ENCODE peak calls at places on chromosomes 5 and 9, in five cellular contexts. Y is A549, K is H1, V is K562, A is HepG2. Q is an unnamed sample.

GRCh38 chr5:24428345-24428744 is 216.4 kb downstream of the CDH10 start:
- DNase-seq in K (no peak), A (no peak), Y (no peak), V (no peak), Q (no peak)

GRCh38 chr9:124972241-124972770 is 31.4 kb upstream of the GOLGA1 start:
- DNase-seq in Y (no peak), V (no peak), K (no peak), A (no peak), Q (no peak)

GRCh38 chr9:18438300-18438925 is 35.5 kb upstream of the ADAMTSL1 start:
- DNase-seq in K (peak; percentile 62), Y (no peak), V (no peak), A (no peak), Q (peak; percentile 44)

GRCh38 chr5:96997265-96997859 is 61.5 kb downstream of the LNPEP start:
- DNase-seq in Y (peak; percentile 64), A (peak; percentile 41), V (peak; percentile 21), K (no peak), Q (peak; percentile 63)

GRCh38 chr9:86756576-86757381 is 190.5 kb downstream of the GAS1 start:
- DNase-seq in V (no peak), K (no peak), A (no peak), Y (no peak), Q (no peak)

GRCh38 chr5:31096238-31096865 is 97.1 kb upstream of the CDH6 start:
- DNase-seq in Y (no peak), A (no peak), V (no peak), K (no peak), Q (peak; percentile 91)

GRCh38 chr5:57488308-57488955 is 5.8 kb upstream of the ACTBL2 start:
- DNase-seq in A (no peak), Y (no peak), K (no peak), V (peak; percentile 15), Q (peak; percentile 86)

GRCh38 chr9:30201024-30201423 is 2183.4 kb upstream of the ACO1 start:
- DNase-seq in K (no peak), Y (no peak), V (no peak), A (no peak), Q (no peak)

GRCh38 chr5:53191766-53192165 is 82.2 kb upstream of the MOCS2 start:
- DNase-seq in A (no peak), Y (no peak), K (no peak), V (no peak), Q (peak; percentile 20)

GRCh38 chr5:6570530-6570929 is 62.3 kb downstream of the NSUN2 start:
- DNase-seq in V (no peak), K (no peak), A (no peak), Y (no peak), Q (no peak)

DNA sequence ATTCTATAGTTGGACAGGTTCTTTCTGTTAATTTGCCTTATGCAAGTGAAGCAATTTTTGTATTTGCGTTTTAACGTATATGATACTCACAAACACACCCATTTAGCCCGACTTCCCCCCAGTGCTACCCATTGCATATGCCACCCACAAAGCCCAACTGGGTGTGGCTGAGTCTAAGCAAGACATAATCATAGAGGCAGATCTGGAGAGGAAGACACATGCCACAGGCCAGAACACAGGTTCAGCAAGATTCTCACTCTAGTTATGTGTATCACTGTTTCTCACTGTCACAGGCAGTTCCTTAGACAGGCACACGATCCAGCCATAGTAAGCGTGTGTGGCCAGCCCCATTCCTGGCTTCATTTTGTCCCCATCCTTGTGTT is 29.0 kb upstream of the PUM3 start:
- DNase-seq in A (no peak), Y (no peak), V (no peak), K (no peak), Q (no peak)
- TF ChIP-seq MAFK in A (no peak), Y (peak; percentile 6), V (no peak), K (no peak), Q (no peak)

GRCh38 chr9:128005938-128006337 is 25.1 kb upstream of the EEIG1 start:
- DNase-seq in V (no peak), K (no peak), Y (peak; percentile 45), A (peak; percentile 56), Q (no peak)

GRCh38 chr9:128008171-128008570 is 27.4 kb upstream of the EEIG1 start:
- DNase-seq in Y (no peak), V (no peak), K (no peak), A (no peak), Q (no peak)

GRCh38 chr9:128009639-128010038 is 28.9 kb upstream of the EEIG1 start:
- DNase-seq in Y (no peak), A (peak; percentile 27), V (no peak), K (no peak), Q (no peak)

GRCh38 chr9:128006360-128007024 is 25.7 kb upstream of the EEIG1 start:
- DNase-seq in V (no peak), K (no peak), A (no peak), Y (peak; percentile 65), Q (peak; percentile 36)

DNA sequence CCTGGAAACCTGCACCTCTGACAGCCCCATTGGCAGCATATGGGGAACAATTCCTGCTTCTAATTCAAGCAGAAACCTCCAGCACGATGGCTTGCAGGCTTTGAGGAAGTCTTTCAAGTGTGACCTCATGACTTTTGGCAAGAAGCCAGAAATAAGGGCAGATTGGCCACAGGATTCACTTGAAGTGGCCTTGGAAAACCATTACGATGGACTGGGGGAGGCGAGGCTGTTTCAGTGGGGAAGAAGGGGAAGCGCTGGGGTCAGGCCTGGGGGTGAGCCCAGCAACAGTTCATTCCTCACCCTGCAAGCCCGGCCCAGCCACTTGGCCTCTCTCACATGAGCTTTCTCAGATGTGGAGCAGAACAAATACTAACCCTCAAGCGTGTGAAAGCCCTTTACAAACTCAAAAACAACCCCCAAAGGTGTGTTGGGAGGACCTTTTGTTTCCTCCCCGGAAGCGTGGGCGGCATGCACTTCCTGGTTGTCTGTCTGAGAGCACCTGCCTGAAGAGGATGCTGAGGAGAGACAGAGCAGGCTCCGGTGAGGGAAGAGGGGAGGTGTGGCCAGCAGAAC is 26.9 kb upstream of the EEIG1 start:
- DNase-seq in K (no peak), V (peak; percentile 55), A (peak; percentile 45), Y (peak; percentile 89), Q (peak; percentile 27)
- TF ChIP-seq POLR2A in K (no peak), V (no peak), A (no peak), Y (no peak), Q (no peak)

GRCh38 chr5:98557921-98558320 is 215.5 kb upstream of the RGMB start:
- DNase-seq in Y (no peak), V (no peak), A (no peak), K (no peak), Q (peak; percentile 66)

DNA sequence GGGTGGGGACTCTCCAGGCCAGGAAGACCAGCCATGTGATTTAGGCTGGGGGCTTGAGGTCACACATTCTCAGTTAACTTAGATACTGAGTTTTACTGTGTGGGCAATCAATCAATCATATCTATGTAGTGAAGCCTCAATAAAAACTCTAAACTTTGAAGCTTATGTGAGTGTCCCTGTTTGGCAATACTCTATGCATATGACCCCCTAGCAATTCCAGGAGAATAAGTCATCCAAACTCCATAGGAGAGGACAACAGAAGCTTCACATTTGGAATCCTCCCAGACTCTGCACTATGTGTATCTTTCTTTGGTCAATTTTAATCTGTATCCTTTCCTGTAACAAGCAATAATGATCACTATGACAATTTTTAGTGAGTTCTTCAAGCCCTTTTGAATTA is 216.8 kb upstream of the RGMB start:
- DNase-seq in Y (no peak), K (no peak), A (no peak), V (no peak), Q (peak; percentile 61)
- TF ChIP-seq MAFK in Y (no peak), K (no peak), A (no peak), V (no peak), Q (no peak)

GRCh38 chr9:81543695-81544094 is 145.7 kb downstream of the TLE1 start:
- DNase-seq in V (no peak), Y (no peak), A (no peak), K (no peak), Q (no peak)
- TF ChIP-seq POLR2A in V (no peak), Y (no peak), A (no peak), K (no peak), Q (no peak)

GRCh38 chr9:106707722-106708121 is 155.2 kb upstream of the ZNF462 start:
- DNase-seq in V (no peak), Y (no peak), K (no peak), A (no peak), Q (no peak)

GRCh38 chr9:106712279-106712678 is 150.7 kb upstream of the ZNF462 start:
- DNase-seq in A (no peak), V (no peak), Y (no peak), K (no peak), Q (no peak)

GRCh38 chr9:106704056-106704625 is 158.8 kb upstream of the ZNF462 start:
- DNase-seq in A (no peak), V (no peak), K (no peak), Y (no peak), Q (no peak)

GRCh38 chr9:106707291-106707690 is 155.7 kb upstream of the ZNF462 start:
- DNase-seq in A (no peak), V (no peak), K (no peak), Y (no peak), Q (no peak)

GRCh38 chr9:106708147-106708838 is 154.7 kb upstream of the ZNF462 start:
- DNase-seq in A (no peak), K (no peak), Y (no peak), V (no peak), Q (peak; percentile 3)
- TF ChIP-seq MAFK in A (no peak), K (no peak), Y (no peak), V (no peak), Q (no peak)

GRCh38 chr5:439636-440035 is 3.3 kb upstream of the EXOC3 start:
- DNase-seq in Y (no peak), K (no peak), V (no peak), A (no peak), Q (no peak)
- TF ChIP-seq POLR2A in Y (no peak), K (no peak), V (no peak), A (no peak), Q (no peak)

GRCh38 chr9:96333958-96334357 is 32.0 kb upstream of the HSD17B3 start:
- DNase-seq in V (no peak), K (no peak), Y (no peak), A (no peak), Q (no peak)
- TF ChIP-seq MAFK in V (no peak), K (no peak), Y (no peak), A (no peak), Q (no peak)

DNA sequence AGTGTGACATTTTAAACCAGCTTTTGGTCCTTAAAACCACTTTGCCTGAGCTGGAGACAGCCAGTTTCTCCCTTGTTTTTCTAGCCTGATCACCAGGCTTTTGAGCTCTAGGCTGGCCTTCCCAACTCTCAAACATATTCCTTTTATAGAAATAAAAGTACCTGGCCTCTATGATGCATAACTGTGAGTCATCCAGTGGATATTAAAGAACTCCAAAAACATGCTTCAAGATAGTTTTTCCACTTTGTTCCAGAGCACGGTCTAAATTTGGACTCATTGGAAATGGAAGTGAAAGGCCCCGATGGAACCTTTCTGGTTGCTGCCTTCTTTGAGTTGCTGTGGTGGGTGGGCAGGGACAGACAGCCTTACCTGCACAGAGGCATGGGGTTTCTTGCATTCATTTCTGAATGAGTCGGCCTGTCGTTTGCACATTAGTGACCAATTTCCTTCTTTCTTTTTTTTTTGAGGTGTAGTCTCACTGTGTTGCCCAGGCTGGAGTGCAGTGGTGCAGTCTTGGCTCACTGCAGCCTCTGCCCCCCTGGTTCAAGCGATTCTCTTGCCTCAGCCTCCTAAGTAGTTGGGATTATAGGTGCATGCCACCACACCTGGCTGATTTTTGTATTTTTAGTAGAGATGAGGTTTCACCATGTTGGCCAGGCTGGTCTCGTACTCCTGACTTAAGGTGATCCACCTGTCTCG is 43.1 kb downstream of the TRIO start:
- DNase-seq in K (no peak), Y (peak; percentile 44), A (no peak), V (no peak), Q (peak; percentile 85)
- TF ChIP-seq POLR2A in K (no peak), Y (no peak), A (no peak), V (no peak), Q (peak; percentile 65)

GRCh38 chr5:174159327-174160247 is 114.1 kb downstream of the NSG2 start:
- DNase-seq in A (no peak), K (no peak), V (no peak), Y (peak; percentile 76), Q (no peak)
- TF ChIP-seq MAFK in A (no peak), K (no peak), V (no peak), Y (no peak), Q (no peak)

Q was measured in IMR-90.